ENCODE peak calls at places on chromosomes 3 and 15, in ten cellular contexts. One of them, this sample, is unnamed.

GRCh38 chr15:76208786-76209424 is 102.4 kb downstream of the ETFA start:
- DNase-seq in HTR-8/SVneo: no peak
- DNase-seq in thoracic aorta: no peak
- DNase-seq in psoas muscle: no peak
- DNase-seq in MCF 10A: peak
- DNase-seq in central memory CD4-positive, alpha-beta T cell: no peak
- DNase-seq in activated T-cell treated with anti-CD3 and anti-CD28 coated beads for 24 hours: no peak
- DNase-seq in stimulated activated CD8-positive, alpha-beta memory T cell treated with anti-CD3 and anti-CD28 coated beads, Interleukin-15, amount 100 ng/mL, for 24 hours: no peak
- DNase-seq in AG08395: no peak
- DNase-seq in lung: no peak
- DNase-seq in this sample: no peak

GRCh38 chr15:59963925-59964324 is 40.2 kb upstream of the FOXB1 start:
- DNase-seq in AG08395: no peak
- DNase-seq in lung: no peak
- DNase-seq in activated T-cell treated with anti-CD3 and anti-CD28 coated beads for 24 hours: no peak
- DNase-seq in HTR-8/SVneo: no peak
- DNase-seq in MCF 10A: no peak
- DNase-seq in stimulated activated CD8-positive, alpha-beta memory T cell treated with anti-CD3 and anti-CD28 coated beads, Interleukin-15, amount 100 ng/mL, for 24 hours: no peak
- DNase-seq in central memory CD4-positive, alpha-beta T cell: no peak
- DNase-seq in thoracic aorta: no peak
- DNase-seq in psoas muscle: no peak
- DNase-seq in this sample: no peak

GRCh38 chr15:101193063-101193712 is 58.7 kb downstream of the CHSY1 start:
- DNase-seq in stimulated activated CD8-positive, alpha-beta memory T cell treated with anti-CD3 and anti-CD28 coated beads, Interleukin-15, amount 100 ng/mL, for 24 hours: no peak
- DNase-seq in central memory CD4-positive, alpha-beta T cell: no peak
- DNase-seq in lung: no peak
- DNase-seq in MCF 10A: no peak
- DNase-seq in thoracic aorta: no peak
- DNase-seq in psoas muscle: peak
- DNase-seq in HTR-8/SVneo: no peak
- DNase-seq in AG08395: peak
- DNase-seq in activated T-cell treated with anti-CD3 and anti-CD28 coated beads for 24 hours: no peak
- DNase-seq in this sample: peak

GRCh38 chr3:23094890-23095462 is 108.2 kb upstream of the UBE2E2 start:
- DNase-seq in MCF 10A: peak
- DNase-seq in thoracic aorta: no peak
- DNase-seq in activated T-cell treated with anti-CD3 and anti-CD28 coated beads for 24 hours: no peak
- DNase-seq in psoas muscle: no peak
- DNase-seq in central memory CD4-positive, alpha-beta T cell: no peak
- DNase-seq in stimulated activated CD8-positive, alpha-beta memory T cell treated with anti-CD3 and anti-CD28 coated beads, Interleukin-15, amount 100 ng/mL, for 24 hours: no peak
- DNase-seq in HTR-8/SVneo: peak
- DNase-seq in lung: no peak
- DNase-seq in AG08395: peak
- DNase-seq in this sample: no peak

GRCh38 chr3:117278424-117279190 is 569.0 kb downstream of the TUSC7 start:
- DNase-seq in central memory CD4-positive, alpha-beta T cell: no peak
- DNase-seq in thoracic aorta: no peak
- DNase-seq in AG08395: peak
- DNase-seq in lung: no peak
- DNase-seq in MCF 10A: peak
- DNase-seq in psoas muscle: no peak
- DNase-seq in stimulated activated CD8-positive, alpha-beta memory T cell treated with anti-CD3 and anti-CD28 coated beads, Interleukin-15, amount 100 ng/mL, for 24 hours: no peak
- DNase-seq in activated T-cell treated with anti-CD3 and anti-CD28 coated beads for 24 hours: no peak
- DNase-seq in HTR-8/SVneo: no peak
- DNase-seq in this sample: no peak

GRCh38 chr3:144369151-144369879 is 397.7 kb downstream of the DIPK2A start:
- DNase-seq in AG08395: no peak
- DNase-seq in activated T-cell treated with anti-CD3 and anti-CD28 coated beads for 24 hours: no peak
- DNase-seq in thoracic aorta: no peak
- DNase-seq in stimulated activated CD8-positive, alpha-beta memory T cell treated with anti-CD3 and anti-CD28 coated beads, Interleukin-15, amount 100 ng/mL, for 24 hours: no peak
- DNase-seq in MCF 10A: no peak
- DNase-seq in central memory CD4-positive, alpha-beta T cell: no peak
- DNase-seq in HTR-8/SVneo: no peak
- DNase-seq in psoas muscle: no peak
- DNase-seq in lung: no peak
- DNase-seq in this sample: no peak

GRCh38 chr15:27361418-27361817 is 390.4 kb downstream of the GABRG3 start:
- DNase-seq in MCF 10A: no peak
- DNase-seq in thoracic aorta: no peak
- DNase-seq in HTR-8/SVneo: no peak
- DNase-seq in central memory CD4-positive, alpha-beta T cell: no peak
- DNase-seq in activated T-cell treated with anti-CD3 and anti-CD28 coated beads for 24 hours: no peak
- DNase-seq in stimulated activated CD8-positive, alpha-beta memory T cell treated with anti-CD3 and anti-CD28 coated beads, Interleukin-15, amount 100 ng/mL, for 24 hours: no peak
- DNase-seq in psoas muscle: no peak
- DNase-seq in AG08395: no peak
- DNase-seq in lung: no peak
- DNase-seq in this sample: no peak

GRCh38 chr3:152105446-152105845 is 163.3 kb upstream of the MBNL1 start:
- DNase-seq in stimulated activated CD8-positive, alpha-beta memory T cell treated with anti-CD3 and anti-CD28 coated beads, Interleukin-15, amount 100 ng/mL, for 24 hours: no peak
- DNase-seq in central memory CD4-positive, alpha-beta T cell: no peak
- DNase-seq in AG08395: no peak
- DNase-seq in psoas muscle: no peak
- DNase-seq in thoracic aorta: no peak
- DNase-seq in MCF 10A: no peak
- DNase-seq in activated T-cell treated with anti-CD3 and anti-CD28 coated beads for 24 hours: no peak
- DNase-seq in lung: no peak
- DNase-seq in HTR-8/SVneo: no peak
- DNase-seq in this sample: no peak

GRCh38 chr3:184176377-184177330 is 2.0 kb downstream of the AP2M1 start:
- DNase-seq in psoas muscle: peak
- DNase-seq in activated T-cell treated with anti-CD3 and anti-CD28 coated beads for 24 hours: no peak
- DNase-seq in MCF 10A: peak
- DNase-seq in HTR-8/SVneo: peak
- DNase-seq in thoracic aorta: peak
- DNase-seq in stimulated activated CD8-positive, alpha-beta memory T cell treated with anti-CD3 and anti-CD28 coated beads, Interleukin-15, amount 100 ng/mL, for 24 hours: no peak
- DNase-seq in AG08395: peak
- DNase-seq in central memory CD4-positive, alpha-beta T cell: no peak
- DNase-seq in lung: peak
- DNase-seq in this sample: peak

GRCh38 chr3:135927170-135927569 is 38.4 kb upstream of the PPP2R3A start:
- DNase-seq in psoas muscle: no peak
- DNase-seq in AG08395: peak
- DNase-seq in lung: no peak
- DNase-seq in HTR-8/SVneo: peak
- DNase-seq in central memory CD4-positive, alpha-beta T cell: no peak
- DNase-seq in thoracic aorta: no peak
- DNase-seq in MCF 10A: peak
- DNase-seq in stimulated activated CD8-positive, alpha-beta memory T cell treated with anti-CD3 and anti-CD28 coated beads, Interleukin-15, amount 100 ng/mL, for 24 hours: no peak
- DNase-seq in activated T-cell treated with anti-CD3 and anti-CD28 coated beads for 24 hours: no peak
- DNase-seq in this sample: no peak

GRCh38 chr15:77017091-77017660 is 22.2 kb downstream of the PSTPIP1 start:
- DNase-seq in psoas muscle: peak
- DNase-seq in thoracic aorta: no peak
- DNase-seq in central memory CD4-positive, alpha-beta T cell: no peak
- DNase-seq in stimulated activated CD8-positive, alpha-beta memory T cell treated with anti-CD3 and anti-CD28 coated beads, Interleukin-15, amount 100 ng/mL, for 24 hours: no peak
- DNase-seq in lung: no peak
- DNase-seq in MCF 10A: no peak
- DNase-seq in HTR-8/SVneo: no peak
- DNase-seq in activated T-cell treated with anti-CD3 and anti-CD28 coated beads for 24 hours: no peak
- DNase-seq in AG08395: no peak
- DNase-seq in this sample: no peak

GRCh38 chr15:77634266-77634962 is 1.7 kb upstream of the LINGO1 start:
- DNase-seq in thoracic aorta: no peak
- DNase-seq in HTR-8/SVneo: no peak
- DNase-seq in AG08395: peak
- DNase-seq in central memory CD4-positive, alpha-beta T cell: no peak
- DNase-seq in psoas muscle: peak
- DNase-seq in stimulated activated CD8-positive, alpha-beta memory T cell treated with anti-CD3 and anti-CD28 coated beads, Interleukin-15, amount 100 ng/mL, for 24 hours: peak
- DNase-seq in MCF 10A: peak
- DNase-seq in lung: peak
- DNase-seq in activated T-cell treated with anti-CD3 and anti-CD28 coated beads for 24 hours: peak
- DNase-seq in this sample: peak

GRCh38 chr15:28185148-28185895 is 86.2 kb upstream of the OCA2 start:
- DNase-seq in AG08395: no peak
- DNase-seq in HTR-8/SVneo: no peak
- DNase-seq in psoas muscle: no peak
- DNase-seq in thoracic aorta: no peak
- DNase-seq in MCF 10A: no peak
- DNase-seq in central memory CD4-positive, alpha-beta T cell: no peak
- DNase-seq in lung: no peak
- DNase-seq in stimulated activated CD8-positive, alpha-beta memory T cell treated with anti-CD3 and anti-CD28 coated beads, Interleukin-15, amount 100 ng/mL, for 24 hours: no peak
- DNase-seq in activated T-cell treated with anti-CD3 and anti-CD28 coated beads for 24 hours: no peak
- DNase-seq in this sample: peak

GRCh38 chr3:66747688-66748087 is 246.9 kb upstream of the LRIG1 start:
- DNase-seq in AG08395: peak
- DNase-seq in central memory CD4-positive, alpha-beta T cell: no peak
- DNase-seq in thoracic aorta: no peak
- DNase-seq in lung: no peak
- DNase-seq in stimulated activated CD8-positive, alpha-beta memory T cell treated with anti-CD3 and anti-CD28 coated beads, Interleukin-15, amount 100 ng/mL, for 24 hours: no peak
- DNase-seq in MCF 10A: no peak
- DNase-seq in HTR-8/SVneo: no peak
- DNase-seq in psoas muscle: no peak
- DNase-seq in activated T-cell treated with anti-CD3 and anti-CD28 coated beads for 24 hours: no peak
- DNase-seq in this sample: no peak

GRCh38 chr15:101206173-101206572 is 45.7 kb downstream of the CHSY1 start:
- DNase-seq in HTR-8/SVneo: no peak
- DNase-seq in thoracic aorta: no peak
- DNase-seq in MCF 10A: no peak
- DNase-seq in psoas muscle: no peak
- DNase-seq in central memory CD4-positive, alpha-beta T cell: peak
- DNase-seq in AG08395: peak
- DNase-seq in lung: no peak
- DNase-seq in stimulated activated CD8-positive, alpha-beta memory T cell treated with anti-CD3 and anti-CD28 coated beads, Interleukin-15, amount 100 ng/mL, for 24 hours: peak
- DNase-seq in activated T-cell treated with anti-CD3 and anti-CD28 coated beads for 24 hours: peak
- DNase-seq in this sample: no peak

GRCh38 chr15:70438776-70439175 is 324.6 kb downstream of the UACA start:
- DNase-seq in activated T-cell treated with anti-CD3 and anti-CD28 coated beads for 24 hours: no peak
- DNase-seq in MCF 10A: no peak
- DNase-seq in thoracic aorta: no peak
- DNase-seq in stimulated activated CD8-positive, alpha-beta memory T cell treated with anti-CD3 and anti-CD28 coated beads, Interleukin-15, amount 100 ng/mL, for 24 hours: no peak
- DNase-seq in HTR-8/SVneo: no peak
- DNase-seq in lung: no peak
- DNase-seq in central memory CD4-positive, alpha-beta T cell: no peak
- DNase-seq in AG08395: no peak
- DNase-seq in psoas muscle: no peak
- DNase-seq in this sample: peak

This sample was measured in left ventricle myocardium inferior.